ENCODE peak calls at places on chromosomes 16 and 17, in seven cellular contexts. K, H, W, A, E, C and U are unnamed samples.
A peak's percentile ranks its signal among the peaks of the same experiment; 100 is the strongest.

GRCh38 chr17:57957120-57957850 is 2.1 kb upstream of the CUEDC1 start:
- DNase-seq in H (no peak), W (peak; percentile 40), C (no peak), A (no peak), K (no peak), E (no peak), U (no peak)

GRCh38 chr16:85557083-85557975 is 55.8 kb upstream of the GSE1 start:
- DNase-seq in W (no peak), K (no peak), E (no peak), C (no peak), H (peak; percentile 11), A (peak; percentile 51), U (peak; percentile 69)

GRCh38 chr16:70758786-70759185 is 42.2 kb downstream of the VAC14 start:
- DNase-seq in K (no peak), C (no peak), A (no peak), H (no peak), W (no peak), E (no peak), U (no peak)

GRCh38 chr16:26550111-26550610 is 516.6 kb upstream of the C16orf82 start:
- DNase-seq in A (no peak), W (no peak), K (no peak), C (no peak), E (no peak), H (no peak), U (no peak)

GRCh38 chr17:49703557-49704277 is 4.0 kb downstream of the SLC35B1 start:
- DNase-seq in C (peak; percentile 65), W (no peak), E (no peak), A (peak; percentile 54), H (peak; percentile 48), K (peak; percentile 39), U (peak; percentile 39)

GRCh38 chr17:29866746-29867404 is 63.2 kb downstream of the SSH2 start:
- DNase-seq in K (no peak), H (no peak), W (no peak), A (no peak), C (no peak), E (no peak), U (no peak)

GRCh38 chr17:57045868-57046671 is 39.0 kb upstream of the AKAP1 start:
- DNase-seq in E (peak; percentile 34), A (peak; percentile 58), C (no peak), W (no peak), K (no peak), H (no peak), U (no peak)

GRCh38 chr17:7703584-7704574 is 1.1 kb upstream of the EFNB3 start:
- DNase-seq in C (peak; percentile 64), H (no peak), W (no peak), E (no peak), A (no peak), K (no peak), U (peak; percentile 24)

GRCh38 chr17:76107507-76107906 is 3.9 kb upstream of the EXOC7 start:
- DNase-seq in C (no peak), K (no peak), H (peak; percentile 17), E (no peak), W (no peak), A (peak; percentile 59), U (no peak)

GRCh38 chr17:69608114-69608513 is 193.6 kb downstream of the MAP2K6 start:
- DNase-seq in C (no peak), A (no peak), H (no peak), K (no peak), E (no peak), W (no peak), U (no peak)

GRCh38 chr17:492015-492399 is 139.4 kb upstream of the RPH3AL start:
- DNase-seq in A (no peak), K (no peak), W (no peak), H (no peak), C (no peak), E (no peak), U (no peak)

GRCh38 chr16:89738538-89739317 is 17.4 kb downstream of the ZNF276 start:
- DNase-seq in A (no peak), E (no peak), C (no peak), H (no peak), W (no peak), K (no peak), U (no peak)

GRCh38 chr16:165539-166374 is at the start of gene HBM:
- DNase-seq in E (peak; percentile 38), K (no peak), A (no peak), C (no peak), W (no peak), H (no peak), U (no peak)

GRCh38 chr17:80931421-80932265 is 60.0 kb upstream of the CHMP6 start:
- DNase-seq in E (no peak), C (peak; percentile 73), K (peak; percentile 75), H (peak; percentile 4), A (no peak), W (no peak), U (peak; percentile 57)

GRCh38 chr16:17392127-17392856 is 78.5 kb downstream of the XYLT1 start:
- DNase-seq in K (no peak), C (no peak), H (no peak), E (no peak), W (no peak), A (no peak), U (no peak)

GRCh38 chr17:31907342-31907975 is 6.0 kb upstream of the UTP6 start:
- DNase-seq in H (peak; percentile 1), C (peak; percentile 31), W (no peak), E (no peak), A (no peak), K (peak; percentile 70), U (no peak)

GRCh38 chr17:48030531-48030930 is 7.1 kb downstream of the COPZ2 start:
- DNase-seq in K (no peak), C (no peak), E (no peak), A (no peak), W (no peak), H (no peak), U (no peak)

GRCh38 chr16:50266337-50267091 is at the start of gene ADCY7:
- DNase-seq in H (peak; percentile 79), K (peak; percentile 78), A (peak; percentile 97), C (peak; percentile 73), W (no peak), E (peak; percentile 86), U (no peak)

GRCh38 chr17:65723356-65723928 is 162.0 kb upstream of the AXIN2 start:
- DNase-seq in C (peak; percentile 40), H (no peak), A (no peak), W (no peak), K (peak; percentile 28), E (no peak), U (no peak)

GRCh38 chr16:86505185-86505898 is 5.0 kb upstream of the FOXF1 start:
- DNase-seq in C (no peak), E (no peak), H (no peak), W (no peak), K (peak; percentile 55), A (peak; percentile 37), U (no peak)

GRCh38 chr17:40075216-40076100 is 12.7 kb downstream of the THRA start:
- DNase-seq in E (peak; percentile 73), H (peak; percentile 41), W (no peak), C (peak; percentile 67), K (peak; percentile 48), A (peak; percentile 89), U (no peak)

GRCh38 chr17:49588726-49589555 is 13.3 kb downstream of the NXPH3 start:
- DNase-seq in C (no peak), A (no peak), H (peak; percentile 47), E (no peak), W (no peak), K (peak; percentile 51), U (no peak)

GRCh38 chr17:46770818-46771600 is 47.5 kb downstream of the WNT3 start:
- DNase-seq in E (peak; percentile 42), W (no peak), C (no peak), K (peak; percentile 23), H (peak; percentile 25), A (peak; percentile 77), U (peak; percentile 45)

GRCh38 chr17:80558046-80558445 is 13.4 kb downstream of the RPTOR start:
- DNase-seq in A (no peak), E (no peak), C (no peak), K (no peak), W (no peak), H (no peak), U (no peak)

GRCh38 chr17:4533522-4534502 is 21.4 kb downstream of the MYBBP1A start:
- DNase-seq in E (no peak), K (no peak), A (peak; percentile 26), H (no peak), W (no peak), C (no peak), U (no peak)

GRCh38 chr16:11315499-11315898 is 29.8 kb upstream of the RMI2 start:
- DNase-seq in A (no peak), C (peak; percentile 94), E (no peak), W (no peak), H (no peak), K (peak; percentile 68), U (peak; percentile 45)

GRCh38 chr16:79150128-79150527 is 450.4 kb downstream of the MAF start:
- DNase-seq in W (no peak), C (no peak), A (no peak), K (no peak), H (no peak), E (no peak), U (peak; percentile 41)

GRCh38 chr16:1790611-1791255 is 2.8 kb downstream of the IGFALS start:
- DNase-seq in C (no peak), A (no peak), K (no peak), H (no peak), W (no peak), E (peak; percentile 17), U (no peak)

GRCh38 chr17:42680331-42680808 is 1.3 kb downstream of the CCR10 start:
- DNase-seq in K (peak; percentile 29), W (no peak), E (no peak), H (no peak), C (no peak), A (peak; percentile 62), U (no peak)

GRCh38 chr17:40348562-40349476 is 15.7 kb downstream of the GJD3 start:
- DNase-seq in C (no peak), E (no peak), W (no peak), H (no peak), A (no peak), K (no peak), U (no peak)

GRCh38 chr17:58242171-58242784 is 3.9 kb downstream of the LPO start:
- DNase-seq in K (no peak), A (no peak), H (no peak), E (no peak), C (no peak), W (no peak), U (peak; percentile 28)

GRCh38 chr17:65163990-65164495 is 26.9 kb downstream of the RGS9 start:
- DNase-seq in K (peak; percentile 90), W (no peak), C (peak; percentile 52), A (peak; percentile 24), E (no peak), H (peak; percentile 86), U (no peak)

GRCh38 chr17:19719365-19720209 is 3.2 kb upstream of the SLC47A2 start:
- DNase-seq in W (peak; percentile 88), E (no peak), K (no peak), C (peak; percentile 77), A (no peak), H (no peak), U (peak; percentile 73)

GRCh38 chr16:12575288-12575687 is 228.4 kb downstream of the CPPED1 start:
- DNase-seq in W (no peak), E (no peak), C (no peak), A (no peak), H (no peak), K (no peak), U (no peak)